ENCODE peak calls at places on chromosome 22, in seven cellular contexts. K, V, I, U, C, B and S are unnamed samples.

GRCh38 chr22:23856721-23857605 is 712 bp upstream of the SLC2A11 start:
- DNase-seq in K (peak), V (no peak), I (peak), U (peak), C (no peak), B (no peak), S (no peak)

GRCh38 chr22:44917372-44918165 is 92.2 kb downstream of the PHF21B start:
- DNase-seq in K (peak), V (no peak), I (no peak), U (peak), C (no peak), B (no peak), S (no peak)

GRCh38 chr22:40342521-40342920 is 3.8 kb upstream of the ADSL start:
- DNase-seq in K (no peak), V (no peak), I (no peak), U (no peak), C (no peak), B (no peak), S (no peak)

GRCh38 chr22:23520875-23521441 is 59.1 kb downstream of the IGLL1 start:
- DNase-seq in K (no peak), V (peak), I (no peak), U (peak), C (no peak), B (no peak), S (no peak)

GRCh38 chr22:50185384-50186087 is at the start of gene TRABD:
- DNase-seq in K (peak), V (peak), I (peak), U (peak), C (no peak), B (peak), S (peak)

GRCh38 chr22:23137905-23138520 is 3.8 kb downstream of the RSPH14 start:
- DNase-seq in K (no peak), V (no peak), I (no peak), U (no peak), C (peak), B (no peak), S (peak)

GRCh38 chr22:16917144-16918003 is 90.6 kb downstream of the GAB4 start:
- DNase-seq in K (peak), V (peak), I (peak), U (no peak), C (peak), B (peak), S (peak)

GRCh38 chr22:49976439-49977175 is 16.0 kb downstream of the PIM3 start:
- DNase-seq in K (no peak), V (no peak), I (no peak), U (no peak), C (peak), B (peak), S (peak)

GRCh38 chr22:50673231-50674126 is 856 bp downstream of the SHANK3 start:
- DNase-seq in K (no peak), V (no peak), I (peak), U (no peak), C (no peak), B (no peak), S (no peak)

GRCh38 chr22:37781434-37782059 is 26.2 kb upstream of the GCAT start:
- DNase-seq in K (peak), V (no peak), I (no peak), U (no peak), C (no peak), B (no peak), S (no peak)

GRCh38 chr22:30047364-30047738 is 32.9 kb upstream of the HORMAD2 start:
- DNase-seq in K (no peak), V (no peak), I (no peak), U (peak), C (no peak), B (no peak), S (no peak)

GRCh38 chr22:29267462-29267857 is 321 bp downstream of the RHBDD3 start:
- DNase-seq in K (no peak), V (no peak), I (no peak), U (no peak), C (no peak), B (no peak), S (no peak)

GRCh38 chr22:17633217-17633997 is 4.9 kb upstream of the ATP6V1E1 start:
- DNase-seq in K (peak), V (no peak), I (no peak), U (no peak), C (no peak), B (no peak), S (no peak)

GRCh38 chr22:23089010-23089409 is 18.7 kb downstream of the GNAZ start:
- DNase-seq in K (no peak), V (no peak), I (no peak), U (no peak), C (no peak), B (no peak), S (no peak)

GRCh38 chr22:17871726-17872458 is 97.6 kb upstream of the BID start:
- DNase-seq in K (no peak), V (no peak), I (no peak), U (no peak), C (no peak), B (no peak), S (no peak)

GRCh38 chr22:33271390-33272161 is 213.4 kb upstream of the SYN3 start:
- DNase-seq in K (no peak), V (no peak), I (no peak), U (no peak), C (peak), B (peak), S (peak)

GRCh38 chr22:29044657-29045176 is 16.9 kb downstream of the C22orf31 start:
- DNase-seq in K (peak), V (no peak), I (peak), U (no peak), C (no peak), B (no peak), S (no peak)

GRCh38 chr22:30905696-30906341 is 62.8 kb downstream of the MORC2 start:
- DNase-seq in K (no peak), V (no peak), I (no peak), U (peak), C (no peak), B (no peak), S (no peak)

GRCh38 chr22:48680601-48681000 is 1147.1 kb downstream of the BRD1 start:
- DNase-seq in K (no peak), V (no peak), I (no peak), U (no peak), C (no peak), B (no peak), S (no peak)

GRCh38 chr22:45397806-45398205 is 15.6 kb downstream of the SMC1B start:
- DNase-seq in K (no peak), V (no peak), I (no peak), U (no peak), C (no peak), B (no peak), S (no peak)

GRCh38 chr22:37546436-37547248 is 13.6 kb upstream of the CDC42EP1 start:
- DNase-seq in K (peak), V (no peak), I (peak), U (peak), C (no peak), B (peak), S (no peak)

GRCh38 chr22:35330258-35330861 is 30.7 kb downstream of the TOM1 start:
- DNase-seq in K (peak), V (peak), I (peak), U (peak), C (no peak), B (peak), S (no peak)

GRCh38 chr22:17969732-17970131 is 54.6 kb downstream of the MICAL3 start:
- DNase-seq in K (peak), V (no peak), I (peak), U (no peak), C (no peak), B (no peak), S (no peak)

GRCh38 chr22:17540481-17540880 is 22.8 kb upstream of the SLC25A18 start:
- DNase-seq in K (no peak), V (no peak), I (no peak), U (no peak), C (no peak), B (no peak), S (no peak)

GRCh38 chr22:28788601-28789000 is 11.8 kb downstream of the XBP1 start:
- DNase-seq in K (no peak), V (no peak), I (no peak), U (no peak), C (no peak), B (no peak), S (no peak)

GRCh38 chr22:42330953-42331525 is 60.6 kb upstream of the TCF20 start:
- DNase-seq in K (no peak), V (no peak), I (no peak), U (no peak), C (no peak), B (no peak), S (no peak)

GRCh38 chr22:44925465-44926123 is 84.2 kb downstream of the PHF21B start:
- DNase-seq in K (no peak), V (no peak), I (no peak), U (peak), C (no peak), B (no peak), S (no peak)

GRCh38 chr22:26722159-26722558 is 64.8 kb downstream of the MIAT start:
- DNase-seq in K (no peak), V (no peak), I (no peak), U (no peak), C (no peak), B (no peak), S (no peak)

GRCh38 chr22:35568751-35569725 is 28.4 kb downstream of the RASD2 start:
- DNase-seq in K (no peak), V (no peak), I (no peak), U (no peak), C (no peak), B (peak), S (no peak)

GRCh38 chr22:49657275-49657973 is 170.2 kb downstream of the BRD1 start:
- DNase-seq in K (peak), V (peak), I (peak), U (peak), C (peak), B (peak), S (peak)

GRCh38 chr22:26326803-26327202 is 102.3 kb upstream of the ASPHD2 start:
- DNase-seq in K (no peak), V (no peak), I (no peak), U (no peak), C (no peak), B (no peak), S (no peak)

GRCh38 chr22:42584364-42584940 is 30.2 kb downstream of the POLDIP3 start:
- DNase-seq in K (no peak), V (no peak), I (no peak), U (no peak), C (no peak), B (no peak), S (no peak)

GRCh38 chr22:30208631-30209603 is 37.6 kb downstream of the LIF start:
- DNase-seq in K (peak), V (peak), I (peak), U (peak), C (no peak), B (peak), S (no peak)

GRCh38 chr22:36383110-36383581 is 4.6 kb downstream of the MYH9 start:
- DNase-seq in K (no peak), V (no peak), I (peak), U (no peak), C (peak), B (peak), S (peak)

GRCh38 chr22:42816339-42816738 is 40.7 kb downstream of the ARFGAP3 start:
- DNase-seq in K (no peak), V (no peak), I (no peak), U (no peak), C (no peak), B (no peak), S (no peak)

GRCh38 chr22:17171016-17171312 is 11.9 kb upstream of the HDHD5 start:
- DNase-seq in K (no peak), V (no peak), I (no peak), U (no peak), C (no peak), B (no peak), S (no peak)

GRCh38 chr22:45290410-45290936 is 5.7 kb downstream of the UPK3A start:
- DNase-seq in K (peak), V (no peak), I (no peak), U (no peak), C (no peak), B (peak), S (no peak)

GRCh38 chr22:42719133-42719532 is 1.5 kb downstream of the A4GALT start:
- DNase-seq in K (no peak), V (no peak), I (no peak), U (no peak), C (no peak), B (no peak), S (no peak)

DNA sequence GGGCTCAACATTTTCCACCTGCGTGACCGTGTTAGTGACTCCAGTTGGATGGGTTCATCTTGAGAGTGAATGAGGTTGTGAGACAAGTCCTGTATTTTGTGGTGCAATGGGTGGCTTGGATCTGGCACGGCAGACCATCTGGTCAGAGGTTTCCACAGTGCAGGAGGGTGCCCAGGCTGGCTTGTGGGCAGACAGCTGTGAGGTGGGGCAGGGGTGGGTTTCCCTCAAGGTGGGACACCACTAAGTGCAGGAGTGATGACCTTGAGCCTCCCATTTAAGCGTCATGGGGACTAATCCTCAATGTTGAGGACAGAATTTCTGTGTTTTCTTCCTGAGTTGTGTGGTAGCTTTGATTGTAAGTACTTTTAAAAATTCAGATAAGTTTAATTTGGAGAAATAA is 220.6 kb downstream of the TBC1D22A start:
- DNase-seq in K (no peak), V (no peak), I (no peak), U (no peak), C (no peak), B (no peak), S (no peak)
- H3K4me3 ChIP-seq in K (no peak), V (no peak), I (no peak), U (no peak), C (no peak), B (no peak), S (no peak)

DNA sequence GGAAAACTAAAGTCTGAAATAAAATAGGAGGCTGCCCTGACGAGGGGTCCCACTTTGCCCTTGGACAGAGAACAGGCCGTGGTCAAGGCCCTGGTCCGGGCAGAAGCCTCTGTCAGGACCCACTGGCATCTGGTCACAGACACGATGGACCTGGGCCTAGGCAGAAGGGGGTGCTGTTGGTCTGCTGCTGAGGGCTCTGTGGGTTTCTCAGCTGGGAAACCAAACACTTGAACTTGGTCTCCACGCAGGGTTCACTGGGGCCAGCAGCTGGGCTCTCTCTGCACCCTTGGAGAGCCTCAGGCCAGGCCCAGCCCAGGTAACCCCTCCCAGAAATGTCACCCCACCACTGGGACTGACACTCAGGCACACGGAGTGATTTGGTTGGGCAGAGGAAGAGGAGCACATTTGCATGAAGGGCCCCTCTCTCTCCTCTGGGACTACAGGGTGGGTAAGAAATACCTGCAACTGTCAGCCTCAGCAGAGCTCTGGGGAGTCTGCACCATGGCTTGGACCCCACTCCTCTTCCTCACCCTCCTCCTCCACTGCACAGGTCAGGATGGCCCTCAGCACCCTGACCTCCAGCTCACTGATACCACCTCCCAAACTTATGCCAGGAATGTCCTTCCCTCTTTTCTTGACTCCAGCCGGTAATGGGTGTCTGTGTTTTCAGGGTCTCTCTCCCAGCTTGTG is 48.1 kb upstream of the TOP3B start:
- DNase-seq in K (no peak), V (no peak), I (peak), U (no peak), C (peak), B (no peak), S (no peak)
- TF ChIP-seq CTCF in K (peak), V (peak), I (no peak), U (no peak), C (peak), B (no peak), S (peak)

DNA sequence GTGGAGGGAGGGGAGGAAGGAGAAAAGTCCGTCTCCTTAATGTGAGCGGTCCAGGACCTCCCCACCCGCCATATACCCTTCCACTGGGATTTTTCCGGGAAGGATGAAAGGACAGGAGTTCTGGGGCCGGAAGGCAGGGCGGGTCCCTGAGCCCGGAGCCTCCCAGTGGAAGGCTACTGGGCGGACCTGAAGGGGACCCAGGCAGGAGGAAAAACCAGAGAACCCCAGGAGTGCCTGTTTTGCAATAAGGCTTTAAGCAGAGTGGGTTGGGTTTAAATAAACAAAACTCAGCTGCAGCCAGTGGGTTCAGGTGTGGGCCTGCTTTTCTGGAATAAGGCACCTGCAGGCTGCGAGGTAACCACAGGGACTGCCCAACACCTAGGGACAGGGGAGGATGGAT is 1.7 kb upstream of the CELSR1 start:
- DNase-seq in K (no peak), V (no peak), I (no peak), U (no peak), C (no peak), B (no peak), S (no peak)
- H3K4me3 ChIP-seq in K (no peak), V (no peak), I (no peak), U (no peak), C (no peak), B (peak), S (no peak)

GRCh38 chr22:38872831-38873248 is 824 bp upstream of the CBX6 start:
- DNase-seq in K (peak), V (no peak), I (peak), U (peak), C (no peak), B (peak), S (no peak)
- TF ChIP-seq CTCF in K (no peak), V (no peak), I (no peak), U (no peak), C (no peak), B (no peak), S (no peak)

DNA sequence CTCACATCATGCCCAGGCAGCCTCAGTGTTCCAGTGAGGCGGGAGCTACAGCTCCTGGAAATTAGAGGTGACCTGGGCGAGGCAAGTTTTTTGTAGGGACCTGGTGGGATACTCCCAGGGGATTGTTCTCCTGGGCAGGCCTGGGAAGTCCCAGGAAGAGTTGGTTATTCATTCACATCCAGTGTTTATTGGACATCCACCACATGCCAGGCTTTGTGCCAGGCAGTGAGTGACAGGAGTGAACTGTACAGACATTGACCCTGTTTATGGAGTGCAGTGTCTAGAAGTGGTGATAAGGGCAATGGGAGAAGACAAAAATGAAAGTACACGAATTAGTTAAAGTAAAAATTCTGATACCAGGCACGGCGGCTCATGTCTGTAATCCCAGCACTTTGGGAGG is 29.4 kb downstream of the YWHAH start:
- DNase-seq in K (peak), V (no peak), I (no peak), U (no peak), C (no peak), B (no peak), S (no peak)
- H3K4me3 ChIP-seq in K (no peak), V (no peak), I (no peak), U (no peak), C (no peak), B (no peak), S (no peak)